ENCODE peak calls at places on chromosomes 16 and 17, in nine cellular contexts. F is tibial artery, X is AG09309, E is fibroblast of the aortic adventitia, T is heart left ventricle, Z is heart right ventricle, O is AG04450, B is adrenal gland, G is astrocyte of the spinal cord. V is an unnamed sample.

GRCh38 chr17:21029032-21029431 is 13.8 kb downstream of the USP22 start:
- DNase-seq in F (peak), X (peak), E (peak), T (no peak), Z (no peak), O (no peak), B (peak), G (peak), V (no peak)

GRCh38 chr17:48767263-48767774 is 38.8 kb upstream of the HOXB13 start:
- DNase-seq in F (peak), X (no peak), E (no peak), T (no peak), Z (no peak), O (no peak), B (no peak), G (no peak), V (no peak)

GRCh38 chr17:67608691-67609090 is 109.0 kb upstream of the NOL11 start:
- DNase-seq in F (no peak), X (peak), E (peak), T (no peak), Z (no peak), O (peak), B (peak), G (peak), V (no peak)

GRCh38 chr17:19978206-19978802 is 676 bp upstream of the AKAP10 start:
- DNase-seq in F (no peak), X (no peak), E (peak), T (no peak), Z (no peak), O (no peak), B (no peak), G (no peak), V (no peak)

GRCh38 chr16:530111-530817 is 2.8 kb downstream of the CAPN15 start:
- DNase-seq in F (no peak), X (no peak), E (no peak), T (no peak), Z (no peak), O (no peak), B (no peak), G (no peak), V (no peak)

GRCh38 chr16:50298075-50298460 is 31.7 kb downstream of the ADCY7 start:
- DNase-seq in F (no peak), X (no peak), E (no peak), T (no peak), Z (no peak), O (no peak), B (peak), G (no peak), V (no peak)

GRCh38 chr16:83615131-83615530 is 192.6 kb upstream of the HSBP1 start:
- DNase-seq in F (no peak), X (no peak), E (no peak), T (no peak), Z (no peak), O (no peak), B (no peak), G (no peak), V (no peak)

GRCh38 chr16:9081183-9081582 is 10.3 kb upstream of the HAPSTR1 start:
- DNase-seq in F (no peak), X (no peak), E (no peak), T (no peak), Z (no peak), O (no peak), B (no peak), G (no peak), V (no peak)

DNA sequence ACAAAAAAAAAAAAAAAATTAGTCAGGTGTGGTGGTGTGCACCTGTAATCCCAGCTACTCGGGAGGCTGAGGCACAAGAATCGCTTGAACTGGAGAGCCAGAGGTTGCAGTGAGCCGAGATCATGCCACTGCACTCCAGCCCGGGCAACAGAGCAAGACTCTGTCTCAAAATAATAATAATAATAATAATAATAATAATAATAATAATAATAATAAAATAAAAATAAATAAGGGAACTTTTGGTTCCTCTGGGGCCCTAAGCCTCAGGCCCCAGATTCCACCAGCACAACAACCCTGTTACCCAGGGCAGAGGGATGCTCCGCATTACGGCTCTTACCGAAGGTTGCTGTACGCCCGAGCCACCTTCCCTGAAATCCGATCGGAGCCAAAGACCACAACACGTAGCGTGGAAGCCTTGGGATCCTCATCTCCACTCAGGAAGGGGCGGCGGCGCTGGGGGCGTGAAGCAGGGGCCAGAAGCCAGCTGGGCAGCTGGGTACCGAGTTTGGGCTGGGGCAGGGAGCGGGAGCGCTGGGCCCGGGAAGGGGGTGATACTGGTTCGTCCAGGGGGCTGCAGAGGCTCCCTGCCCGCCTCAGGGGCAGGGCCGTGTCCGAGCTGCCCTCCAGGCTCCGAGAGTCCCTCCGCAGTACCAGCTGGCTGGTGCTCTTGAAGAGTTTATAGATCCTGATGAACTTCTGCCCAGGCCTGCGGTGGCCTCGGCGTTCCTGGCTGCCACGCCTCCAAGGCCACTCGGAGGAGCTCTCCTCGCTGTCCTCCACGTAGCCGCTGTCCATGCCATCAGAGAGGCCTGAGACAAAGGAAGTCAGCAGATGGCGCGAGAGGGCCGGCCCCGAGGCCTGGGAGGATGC is 20.6 kb upstream of the PIK3R6 start:
- DNase-seq in F (no peak), X (no peak), E (no peak), T (peak), Z (peak), O (no peak), B (peak), G (peak), V (no peak)
- TF ChIP-seq CTCF in F (no peak), X (no peak), E (no peak), T (no peak), Z (peak), O (peak), B (peak), G (peak), V (no peak)

DNA sequence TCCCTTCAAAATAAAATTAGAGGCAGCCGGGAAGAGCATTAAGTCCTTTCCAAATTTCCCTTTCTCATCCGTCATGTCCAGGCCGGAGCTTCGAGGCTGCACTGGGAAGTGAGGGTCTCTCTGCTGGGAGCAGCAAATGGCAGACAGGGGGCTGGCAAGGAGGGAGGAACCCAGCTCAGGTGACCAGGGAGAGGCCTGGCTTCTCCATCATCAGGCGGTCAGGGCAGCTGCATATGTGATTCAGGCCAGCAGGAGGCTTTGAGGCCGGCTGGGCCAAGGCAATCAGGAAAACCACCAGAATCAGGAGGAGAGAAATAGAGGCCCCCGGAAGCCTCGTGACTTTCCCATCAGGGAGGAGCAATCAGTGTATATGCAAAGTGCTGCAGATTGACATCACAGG is 85.0 kb upstream of the RPL38 start:
- DNase-seq in F (peak), X (no peak), E (no peak), T (no peak), Z (no peak), O (no peak), B (no peak), G (no peak), V (no peak)
- TF ChIP-seq CTCF in F (no peak), X (no peak), E (no peak), T (no peak), Z (no peak), O (no peak), B (no peak), G (peak), V (no peak)

GRCh38 chr17:32487460-32488176 is 825 bp downstream of the CDK5R1 start:
- DNase-seq in F (no peak), X (no peak), E (no peak), T (no peak), Z (no peak), O (no peak), B (no peak), G (peak), V (no peak)
- TF ChIP-seq CTCF in F (no peak), X (no peak), E (no peak), T (no peak), Z (no peak), O (no peak), B (no peak), G (no peak), V (no peak)

GRCh38 chr16:21283521-21284289 is 5.6 kb upstream of the CRYM start:
- DNase-seq in F (peak), X (no peak), E (peak), T (peak), Z (peak), O (no peak), B (no peak), G (peak), V (peak)
- TF ChIP-seq CTCF in F (peak), X (peak), E (peak), T (peak), Z (peak), O (peak), B (no peak), G (peak), V (peak)

GRCh38 chr16:64051826-64052225 is 1070.0 kb downstream of the CDH11 start:
- DNase-seq in F (no peak), X (no peak), E (peak), T (no peak), Z (no peak), O (no peak), B (no peak), G (peak), V (peak)
- TF ChIP-seq CTCF in F (no peak), X (peak), E (no peak), T (no peak), Z (peak), O (peak), B (no peak), G (peak), V (peak)

GRCh38 chr16:71421911-71422310 is 19.9 kb downstream of the TLE7 start:
- DNase-seq in F (no peak), X (no peak), E (no peak), T (no peak), Z (no peak), O (no peak), B (no peak), G (no peak), V (no peak)
- TF ChIP-seq CTCF in F (no peak), X (peak), E (peak), T (peak), Z (peak), O (peak), B (peak), G (peak), V (peak)

V was measured in A673.